ENCODE peak calls at places on chromosomes 13 and 19, in six cellular contexts. One of them, this sample, is unnamed.
A peak's percentile ranks its signal among the peaks of the same experiment; 100 is the strongest.

GRCh38 chr13:30868806-30869470 is 37.1 kb upstream of the MEDAG start:
- DNase-seq in uterus: no peak
- DNase-seq in endothelial cell of umbilical vein: no peak
- DNase-seq in body of pancreas: no peak
- DNase-seq in effector memory CD4-positive, alpha-beta T cell: no peak
- DNase-seq in thoracic aorta: no peak
- DNase-seq in this sample: peak; percentile 42

GRCh38 chr19:6238643-6239281 is 41.0 kb downstream of the MLLT1 start:
- DNase-seq in uterus: peak; percentile 70
- DNase-seq in endothelial cell of umbilical vein: no peak
- DNase-seq in body of pancreas: peak; percentile 57
- DNase-seq in effector memory CD4-positive, alpha-beta T cell: no peak
- DNase-seq in thoracic aorta: no peak
- DNase-seq in this sample: peak; percentile 45

GRCh38 chr19:19224852-19225494 is 13.2 kb downstream of the NCAN start:
- DNase-seq in uterus: no peak
- DNase-seq in endothelial cell of umbilical vein: peak; percentile 35
- DNase-seq in body of pancreas: peak; percentile 79
- DNase-seq in effector memory CD4-positive, alpha-beta T cell: peak; percentile 54
- DNase-seq in thoracic aorta: no peak
- DNase-seq in this sample: peak; percentile 41

GRCh38 chr13:111912991-111913781 is 153.8 kb upstream of the SOX1 start:
- DNase-seq in uterus: no peak
- DNase-seq in endothelial cell of umbilical vein: no peak
- DNase-seq in body of pancreas: no peak
- DNase-seq in effector memory CD4-positive, alpha-beta T cell: no peak
- DNase-seq in thoracic aorta: no peak
- DNase-seq in this sample: no peak

GRCh38 chr13:43023244-43023931 is at the start of gene DNAJC15:
- DNase-seq in uterus: peak; percentile 62
- DNase-seq in endothelial cell of umbilical vein: peak; percentile 91
- DNase-seq in body of pancreas: peak; percentile 90
- DNase-seq in effector memory CD4-positive, alpha-beta T cell: peak; percentile 49
- DNase-seq in thoracic aorta: peak; percentile 71
- DNase-seq in this sample: peak; percentile 92

GRCh38 chr13:87677334-87678234 is 6.4 kb downstream of the SLITRK5 start:
- DNase-seq in uterus: no peak
- DNase-seq in endothelial cell of umbilical vein: no peak
- DNase-seq in body of pancreas: peak; percentile 51
- DNase-seq in effector memory CD4-positive, alpha-beta T cell: no peak
- DNase-seq in thoracic aorta: no peak
- DNase-seq in this sample: no peak

GRCh38 chr13:80563451-80563850 is 222.5 kb upstream of the SPRY2 start:
- DNase-seq in uterus: no peak
- DNase-seq in endothelial cell of umbilical vein: no peak
- DNase-seq in body of pancreas: no peak
- DNase-seq in effector memory CD4-positive, alpha-beta T cell: no peak
- DNase-seq in thoracic aorta: no peak
- DNase-seq in this sample: no peak

GRCh38 chr19:40831502-40832430 is 18.5 kb downstream of the CYP2A6 start:
- DNase-seq in uterus: peak; percentile 67
- DNase-seq in endothelial cell of umbilical vein: no peak
- DNase-seq in body of pancreas: peak; percentile 67
- DNase-seq in effector memory CD4-positive, alpha-beta T cell: no peak
- DNase-seq in thoracic aorta: no peak
- DNase-seq in this sample: peak; percentile 96

GRCh38 chr13:39451860-39452301 is 151.1 kb downstream of the LHFPL6 start:
- DNase-seq in uterus: peak; percentile 24
- DNase-seq in endothelial cell of umbilical vein: peak; percentile 86
- DNase-seq in body of pancreas: peak; percentile 49
- DNase-seq in effector memory CD4-positive, alpha-beta T cell: no peak
- DNase-seq in thoracic aorta: no peak
- DNase-seq in this sample: peak; percentile 14

GRCh38 chr13:43196171-43196611 is 172.8 kb downstream of the DNAJC15 start:
- DNase-seq in uterus: peak; percentile 34
- DNase-seq in endothelial cell of umbilical vein: no peak
- DNase-seq in body of pancreas: peak; percentile 23
- DNase-seq in effector memory CD4-positive, alpha-beta T cell: no peak
- DNase-seq in thoracic aorta: no peak
- DNase-seq in this sample: no peak

GRCh38 chr13:42708391-42708790 is 73.0 kb upstream of the FAM216B start:
- DNase-seq in uterus: no peak
- DNase-seq in endothelial cell of umbilical vein: no peak
- DNase-seq in body of pancreas: no peak
- DNase-seq in effector memory CD4-positive, alpha-beta T cell: no peak
- DNase-seq in thoracic aorta: no peak
- DNase-seq in this sample: no peak

GRCh38 chr13:25114220-25114619 is 18.3 kb downstream of the PABPC3 start:
- DNase-seq in uterus: no peak
- DNase-seq in endothelial cell of umbilical vein: peak; percentile 75
- DNase-seq in body of pancreas: peak; percentile 77
- DNase-seq in effector memory CD4-positive, alpha-beta T cell: no peak
- DNase-seq in thoracic aorta: no peak
- DNase-seq in this sample: peak; percentile 62

GRCh38 chr13:52845334-52845761 is 3.1 kb downstream of the PCDH8 start:
- DNase-seq in uterus: no peak
- DNase-seq in endothelial cell of umbilical vein: no peak
- DNase-seq in body of pancreas: no peak
- DNase-seq in effector memory CD4-positive, alpha-beta T cell: no peak
- DNase-seq in thoracic aorta: no peak
- DNase-seq in this sample: no peak

GRCh38 chr19:38735257-38735686 is 9.0 kb downstream of the CAPN12 start:
- DNase-seq in uterus: peak; percentile 43
- DNase-seq in endothelial cell of umbilical vein: no peak
- DNase-seq in body of pancreas: peak; percentile 54
- DNase-seq in effector memory CD4-positive, alpha-beta T cell: peak; percentile 37
- DNase-seq in thoracic aorta: no peak
- DNase-seq in this sample: no peak

GRCh38 chr13:20616059-20616797 is 49.3 kb downstream of the IFT88 start:
- DNase-seq in uterus: no peak
- DNase-seq in endothelial cell of umbilical vein: peak; percentile 74
- DNase-seq in body of pancreas: no peak
- DNase-seq in effector memory CD4-positive, alpha-beta T cell: no peak
- DNase-seq in thoracic aorta: no peak
- DNase-seq in this sample: peak; percentile 75

GRCh38 chr13:69683921-69684663 is 423.5 kb upstream of the ATXN8OS start:
- DNase-seq in uterus: no peak
- DNase-seq in endothelial cell of umbilical vein: no peak
- DNase-seq in body of pancreas: peak; percentile 49
- DNase-seq in effector memory CD4-positive, alpha-beta T cell: no peak
- DNase-seq in thoracic aorta: no peak
- DNase-seq in this sample: no peak
- H3K4me3 ChIP-seq in uterus: no peak overlapping the region
- H3K4me3 ChIP-seq in endothelial cell of umbilical vein: no peak overlapping the region
- H3K4me3 ChIP-seq in body of pancreas: no peak overlapping the region
- H3K4me3 ChIP-seq in effector memory CD4-positive, alpha-beta T cell: no peak overlapping the region
- H3K4me3 ChIP-seq in thoracic aorta: no peak overlapping the region
- H3K4me3 ChIP-seq in this sample: no peak overlapping the region

GRCh38 chr19:8452446-8453123 is 7.8 kb downstream of the HNRNPM start:
- DNase-seq in uterus: no peak
- DNase-seq in endothelial cell of umbilical vein: no peak
- DNase-seq in body of pancreas: peak; percentile 30
- DNase-seq in effector memory CD4-positive, alpha-beta T cell: no peak
- DNase-seq in thoracic aorta: no peak
- DNase-seq in this sample: no peak

GRCh38 chr19:8453616-8454015 is 8.8 kb downstream of the HNRNPM start:
- DNase-seq in uterus: no peak
- DNase-seq in endothelial cell of umbilical vein: no peak
- DNase-seq in body of pancreas: no peak
- DNase-seq in effector memory CD4-positive, alpha-beta T cell: no peak
- DNase-seq in thoracic aorta: no peak
- DNase-seq in this sample: no peak

GRCh38 chr19:8449830-8450229 is 5.1 kb downstream of the HNRNPM start:
- DNase-seq in uterus: no peak
- DNase-seq in endothelial cell of umbilical vein: no peak
- DNase-seq in body of pancreas: peak; percentile 57
- DNase-seq in effector memory CD4-positive, alpha-beta T cell: no peak
- DNase-seq in thoracic aorta: no peak
- DNase-seq in this sample: no peak

GRCh38 chr19:8451885-8452284 is 7.1 kb downstream of the HNRNPM start:
- DNase-seq in uterus: no peak
- DNase-seq in endothelial cell of umbilical vein: no peak
- DNase-seq in body of pancreas: no peak
- DNase-seq in effector memory CD4-positive, alpha-beta T cell: no peak
- DNase-seq in thoracic aorta: no peak
- DNase-seq in this sample: peak; percentile 57

GRCh38 chr19:8451377-8451776 is 6.6 kb downstream of the HNRNPM start:
- DNase-seq in uterus: no peak
- DNase-seq in endothelial cell of umbilical vein: no peak
- DNase-seq in body of pancreas: no peak
- DNase-seq in effector memory CD4-positive, alpha-beta T cell: no peak
- DNase-seq in thoracic aorta: no peak
- DNase-seq in this sample: no peak
- H3K4me3 ChIP-seq in uterus: no peak overlapping the region
- H3K4me3 ChIP-seq in endothelial cell of umbilical vein: no peak overlapping the region
- H3K4me3 ChIP-seq in body of pancreas: no peak overlapping the region
- H3K4me3 ChIP-seq in effector memory CD4-positive, alpha-beta T cell: no peak overlapping the region
- H3K4me3 ChIP-seq in thoracic aorta: no peak overlapping the region
- H3K4me3 ChIP-seq in this sample: no peak overlapping the region

GRCh38 chr13:97967226-97967625 is 13.8 kb downstream of the IPO5 start:
- DNase-seq in uterus: no peak
- DNase-seq in endothelial cell of umbilical vein: no peak
- DNase-seq in body of pancreas: no peak
- DNase-seq in effector memory CD4-positive, alpha-beta T cell: no peak
- DNase-seq in thoracic aorta: no peak
- DNase-seq in this sample: no peak
- H3K4me3 ChIP-seq in uterus: no peak overlapping the region
- H3K4me3 ChIP-seq in endothelial cell of umbilical vein: no peak overlapping the region
- H3K4me3 ChIP-seq in body of pancreas: no peak overlapping the region
- H3K4me3 ChIP-seq in effector memory CD4-positive, alpha-beta T cell: no peak overlapping the region
- H3K4me3 ChIP-seq in thoracic aorta: no peak overlapping the region
- H3K4me3 ChIP-seq in this sample: no peak overlapping the region

DNA sequence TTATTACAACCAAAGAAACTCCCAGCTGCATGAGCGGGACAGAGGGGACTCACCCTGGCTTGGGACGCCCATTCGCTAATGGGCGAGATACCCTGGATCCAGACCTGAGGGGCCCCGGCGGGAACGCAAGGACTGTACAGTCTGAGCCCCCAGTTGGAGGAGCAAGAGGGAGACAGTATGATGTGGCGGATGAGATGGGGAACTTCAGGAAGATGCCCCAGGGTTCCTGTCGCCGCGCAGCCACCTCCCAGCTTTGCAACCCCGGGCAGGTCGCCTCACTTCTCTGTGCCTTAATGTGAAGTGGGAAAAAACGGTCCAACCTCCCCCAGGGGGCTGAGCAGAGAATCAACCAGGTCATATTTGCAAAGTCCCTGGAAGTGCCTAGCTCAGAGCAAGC is 2.5 kb downstream of the NPAS1 start:
- DNase-seq in uterus: no peak
- DNase-seq in endothelial cell of umbilical vein: no peak
- DNase-seq in body of pancreas: no peak
- DNase-seq in effector memory CD4-positive, alpha-beta T cell: no peak
- DNase-seq in thoracic aorta: no peak
- DNase-seq in this sample: no peak
- H3K4me3 ChIP-seq in uterus: no peak overlapping the region
- H3K4me3 ChIP-seq in endothelial cell of umbilical vein: no peak overlapping the region
- H3K4me3 ChIP-seq in body of pancreas: no peak overlapping the region
- H3K4me3 ChIP-seq in effector memory CD4-positive, alpha-beta T cell: no peak overlapping the region
- H3K4me3 ChIP-seq in thoracic aorta: no peak overlapping the region
- H3K4me3 ChIP-seq in this sample: no peak overlapping the region

DNA sequence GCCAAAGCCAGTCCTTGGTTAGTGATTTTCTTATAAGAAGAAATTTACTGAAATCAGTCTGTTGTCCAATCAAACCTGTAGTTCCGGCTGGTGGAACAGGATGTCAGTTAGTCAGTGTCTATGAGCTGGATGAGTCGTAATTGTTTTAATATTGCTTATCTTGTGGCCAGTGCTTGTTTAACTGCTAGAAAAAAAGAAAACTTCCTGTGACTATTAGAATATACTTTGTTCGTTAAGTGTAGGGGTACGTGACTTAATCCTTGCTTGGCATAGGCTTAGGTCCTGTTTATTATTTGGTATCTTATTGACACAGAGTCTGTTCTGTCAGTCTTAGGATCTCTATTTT is 1484.8 kb upstream of the MIR17HG start:
- DNase-seq in uterus: no peak
- DNase-seq in endothelial cell of umbilical vein: peak; percentile 59
- DNase-seq in body of pancreas: no peak
- DNase-seq in effector memory CD4-positive, alpha-beta T cell: no peak
- DNase-seq in thoracic aorta: no peak
- DNase-seq in this sample: no peak
- H3K4me3 ChIP-seq in uterus: no peak overlapping the region
- H3K4me3 ChIP-seq in endothelial cell of umbilical vein: no peak overlapping the region
- H3K4me3 ChIP-seq in body of pancreas: no peak overlapping the region
- H3K4me3 ChIP-seq in effector memory CD4-positive, alpha-beta T cell: no peak overlapping the region
- H3K4me3 ChIP-seq in thoracic aorta: no peak overlapping the region
- H3K4me3 ChIP-seq in this sample: no peak overlapping the region

GRCh38 chr19:17338440-17339078 is 1.2 kb downstream of the GTPBP3 start:
- DNase-seq in uterus: no peak
- DNase-seq in endothelial cell of umbilical vein: no peak
- DNase-seq in body of pancreas: no peak
- DNase-seq in effector memory CD4-positive, alpha-beta T cell: no peak
- DNase-seq in thoracic aorta: no peak
- DNase-seq in this sample: no peak
- H3K4me3 ChIP-seq in uterus: peak overlapping the region; percentile 57
- H3K4me3 ChIP-seq in endothelial cell of umbilical vein: no peak overlapping the region
- H3K4me3 ChIP-seq in body of pancreas: no peak overlapping the region
- H3K4me3 ChIP-seq in effector memory CD4-positive, alpha-beta T cell: peak overlapping the region; percentile 77
- H3K4me3 ChIP-seq in thoracic aorta: peak overlapping the region; percentile 96
- H3K4me3 ChIP-seq in this sample: peak overlapping the region; percentile 91

DNA sequence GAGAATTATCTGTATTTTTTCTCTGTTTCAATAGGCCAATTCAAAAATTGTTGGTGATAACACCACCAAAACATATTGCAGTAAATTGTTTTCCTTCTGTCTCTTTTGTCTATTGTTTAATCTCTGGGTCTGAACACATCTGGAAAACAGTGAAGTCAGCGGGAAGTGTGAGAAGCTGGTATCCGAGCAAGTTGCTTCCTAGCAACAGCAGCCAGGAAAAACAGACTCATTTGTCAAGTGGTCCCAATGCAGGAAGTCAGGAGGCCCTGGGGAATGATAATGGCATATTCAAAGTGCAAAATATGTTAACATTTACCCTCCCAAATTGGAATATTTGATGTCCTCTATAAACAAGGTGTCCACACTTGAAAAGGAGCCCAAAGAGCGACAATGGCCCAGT is 515.2 kb downstream of the TBC1D4 start:
- DNase-seq in uterus: no peak
- DNase-seq in endothelial cell of umbilical vein: peak; percentile 84
- DNase-seq in body of pancreas: no peak
- DNase-seq in effector memory CD4-positive, alpha-beta T cell: no peak
- DNase-seq in thoracic aorta: no peak
- DNase-seq in this sample: peak; percentile 15
- H3K4me3 ChIP-seq in uterus: no peak overlapping the region
- H3K4me3 ChIP-seq in endothelial cell of umbilical vein: no peak overlapping the region
- H3K4me3 ChIP-seq in body of pancreas: no peak overlapping the region
- H3K4me3 ChIP-seq in effector memory CD4-positive, alpha-beta T cell: no peak overlapping the region
- H3K4me3 ChIP-seq in thoracic aorta: no peak overlapping the region
- H3K4me3 ChIP-seq in this sample: no peak overlapping the region

This sample was measured in foreskin fibroblast.